ENCODE peak calls at places on chromosomes 13 and 19, in nine cellular contexts. E is neural progenitor cell, K is colonic mucosa, U is fibroblast of mammary gland, C is mucosa of descending colon, I is cardiac muscle cell, H is A549, O is AG10803, P is astrocyte of the spinal cord. S is an unnamed sample.

GRCh38 chr19:21474671-21475181 is 30.7 kb upstream of the ZNF429 start:
- DNase-seq in E (peak; percentile 82), K (peak; percentile 77), U (peak; percentile 33), C (peak; percentile 80), I (peak; percentile 92), H (no peak), O (peak; percentile 5), P (peak; percentile 65), S (peak; percentile 58)

GRCh38 chr13:99916366-99917103 is 55.0 kb downstream of the ZIC5 start:
- DNase-seq in E (peak; percentile 49), K (peak; percentile 46), U (peak; percentile 76), C (peak; percentile 58), I (peak; percentile 55), H (peak; percentile 82), O (peak; percentile 75), P (peak; percentile 79), S (peak; percentile 92)

GRCh38 chr13:101514695-101515275 is 62.3 kb downstream of the ITGBL1 start:
- DNase-seq in E (peak; percentile 62), K (peak; percentile 20), U (peak; percentile 80), C (peak; percentile 73), I (peak; percentile 64), H (peak; percentile 2), O (peak; percentile 62), P (peak; percentile 83), S (peak; percentile 89)

GRCh38 chr13:95601216-95601615 is 43.3 kb downstream of the DZIP1 start:
- DNase-seq in E (no peak), K (no peak), U (no peak), C (no peak), I (no peak), H (no peak), O (no peak), P (no peak), S (no peak)

GRCh38 chr19:18002347-18002850 is 5.6 kb upstream of the ARRDC2 start:
- DNase-seq in E (no peak), K (no peak), U (no peak), C (no peak), I (no peak), H (no peak), O (no peak), P (no peak), S (no peak)

GRCh38 chr13:93957371-93957770 is 522.1 kb downstream of the DCT start:
- DNase-seq in E (no peak), K (no peak), U (no peak), C (no peak), I (no peak), H (no peak), O (no peak), P (no peak), S (no peak)

GRCh38 chr13:31968473-31968872 is 63.1 kb upstream of the FRY start:
- DNase-seq in E (no peak), K (peak; percentile 55), U (no peak), C (peak; percentile 61), I (no peak), H (no peak), O (no peak), P (no peak), S (peak; percentile 71)

GRCh38 chr13:25330541-25330940 is 29.1 kb downstream of the NUP58 start:
- DNase-seq in E (no peak), K (no peak), U (no peak), C (no peak), I (no peak), H (no peak), O (peak; percentile 40), P (no peak), S (peak; percentile 76)

GRCh38 chr13:50707533-50708096 is 135.9 kb downstream of the DLEU7 start:
- DNase-seq in E (no peak), K (no peak), U (no peak), C (no peak), I (no peak), H (no peak), O (no peak), P (no peak), S (no peak)

GRCh38 chr19:40684280-40684679 is 6.2 kb downstream of the NUMBL start:
- DNase-seq in E (no peak), K (no peak), U (no peak), C (no peak), I (no peak), H (no peak), O (no peak), P (no peak), S (no peak)

GRCh38 chr19:5803752-5804515 is 933 bp upstream of the NRTN start:
- DNase-seq in E (peak; percentile 97), K (peak; percentile 94), U (peak; percentile 78), C (peak; percentile 91), I (peak; percentile 95), H (peak; percentile 83), O (peak; percentile 70), P (peak; percentile 78), S (peak; percentile 91)

GRCh38 chr13:73684286-73684685 is 449.9 kb downstream of the KLF12 start:
- DNase-seq in E (no peak), K (no peak), U (no peak), C (no peak), I (no peak), H (no peak), O (no peak), P (no peak), S (no peak)

GRCh38 chr19:11377756-11378155 is 3.3 kb downstream of the SWSAP1 start:
- DNase-seq in E (no peak), K (no peak), U (peak; percentile 65), C (no peak), I (no peak), H (no peak), O (peak; percentile 20), P (no peak), S (peak; percentile 32)

GRCh38 chr19:5915782-5916165 is 1.7 kb downstream of the CAPS start:
- DNase-seq in E (no peak), K (no peak), U (no peak), C (no peak), I (no peak), H (no peak), O (no peak), P (no peak), S (no peak)

GRCh38 chr13:93690139-93690538 is 463.5 kb downstream of the GPC6 start:
- DNase-seq in E (peak; percentile 70), K (no peak), U (peak; percentile 42), C (peak; percentile 4), I (peak; percentile 75), H (no peak), O (peak; percentile 15), P (peak; percentile 39), S (peak; percentile 49)

DNA sequence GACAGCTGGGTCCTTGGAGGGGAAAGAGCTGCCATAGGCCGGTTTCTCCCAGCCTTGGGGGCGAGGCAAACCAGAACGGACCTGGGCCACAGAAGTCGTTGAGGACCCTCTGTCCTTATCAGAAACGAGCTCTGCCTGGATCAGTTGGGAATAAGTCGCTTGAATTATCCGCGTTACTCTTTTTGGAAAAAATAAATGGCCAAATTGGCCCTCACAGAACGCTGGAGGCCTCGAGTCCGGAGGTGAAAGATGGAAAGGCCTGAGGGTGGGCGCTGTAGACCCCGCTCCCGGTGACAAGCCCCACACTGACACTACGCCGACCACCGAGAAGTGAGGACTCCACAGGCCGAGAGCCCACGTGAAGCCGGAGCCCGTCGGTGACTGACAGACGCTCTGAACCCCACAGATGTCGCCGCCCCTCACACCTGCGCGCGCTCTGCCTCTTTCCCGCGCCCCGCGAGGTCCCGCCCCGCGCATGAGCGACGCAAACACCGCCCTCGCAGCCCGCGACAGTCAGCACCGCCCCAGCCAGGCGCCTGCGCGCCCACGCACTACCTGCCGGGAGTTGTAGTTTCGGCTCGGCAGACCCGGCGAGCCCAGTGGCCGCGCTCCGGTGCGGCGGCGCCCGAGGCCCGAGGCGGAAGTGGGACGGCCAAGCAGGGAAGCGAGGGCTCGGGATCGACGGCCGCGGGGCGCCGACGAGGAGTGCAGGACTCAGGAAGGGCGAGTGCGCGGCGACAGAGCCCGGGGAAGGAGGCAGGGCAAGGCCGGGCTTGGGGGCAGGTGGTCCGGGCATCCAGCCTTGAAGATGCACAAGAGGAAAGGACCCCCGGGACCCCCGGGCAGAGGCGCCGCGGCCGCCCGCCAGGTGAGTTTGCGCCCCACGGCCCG is at the start of the genes BRME1 and CC2D1A:
- DNase-seq in E (peak; percentile 95), K (peak; percentile 96), U (peak; percentile 74), C (peak; percentile 96), I (peak; percentile 91), H (peak; percentile 84), O (peak; percentile 76), P (peak; percentile 78), S (peak; percentile 83)
- TF ChIP-seq CTCF in E (no peak), K (no peak), U (no peak), C (no peak), I (no peak), H (no peak), O (no peak), P (no peak), S (no peak)

GRCh38 chr19:7596191-7596937 is 701 bp downstream of the CAMSAP3 start:
- DNase-seq in E (peak; percentile 42), K (no peak), U (no peak), C (peak; percentile 35), I (no peak), H (no peak), O (no peak), P (no peak), S (no peak)
- H3K4me3 ChIP-seq in E (peak overlapping the region; percentile 84), K (peak overlapping the region; percentile 65), U (no peak overlapping the region), C (peak overlapping the region; percentile 34), I (peak overlapping the region; percentile 72), H (peak overlapping the region; percentile 85), O (no peak overlapping the region), P (no peak overlapping the region), S (no peak overlapping the region)

GRCh38 chr19:57099199-57099661 is 20.6 kb upstream of the USP29 start:
- DNase-seq in E (peak; percentile 55), K (peak; percentile 55), U (peak; percentile 47), C (peak; percentile 47), I (peak; percentile 2), H (peak; percentile 33), O (peak; percentile 41), P (no peak), S (peak; percentile 50)
- TF ChIP-seq CTCF in E (peak; percentile 68), K (peak; percentile 52), U (peak; percentile 59), C (no peak), I (peak; percentile 79), H (peak; percentile 12), O (peak; percentile 57), P (peak; percentile 54), S (peak; percentile 64)

GRCh38 chr19:4057913-4058695 is 8.6 kb downstream of the ZBTB7A start:
- DNase-seq in E (no peak), K (peak; percentile 84), U (peak; percentile 94), C (peak; percentile 71), I (no peak), H (peak; percentile 74), O (peak; percentile 91), P (peak; percentile 79), S (peak; percentile 86)
- H3K4me3 ChIP-seq in E (no peak overlapping the region), K (peak overlapping the region; percentile 72), U (peak overlapping the region; percentile 3), C (no peak overlapping the region), I (no peak overlapping the region), H (peak overlapping the region; percentile 26), O (peak overlapping the region; percentile 52), P (no peak overlapping the region), S (peak overlapping the region; percentile 17)

DNA sequence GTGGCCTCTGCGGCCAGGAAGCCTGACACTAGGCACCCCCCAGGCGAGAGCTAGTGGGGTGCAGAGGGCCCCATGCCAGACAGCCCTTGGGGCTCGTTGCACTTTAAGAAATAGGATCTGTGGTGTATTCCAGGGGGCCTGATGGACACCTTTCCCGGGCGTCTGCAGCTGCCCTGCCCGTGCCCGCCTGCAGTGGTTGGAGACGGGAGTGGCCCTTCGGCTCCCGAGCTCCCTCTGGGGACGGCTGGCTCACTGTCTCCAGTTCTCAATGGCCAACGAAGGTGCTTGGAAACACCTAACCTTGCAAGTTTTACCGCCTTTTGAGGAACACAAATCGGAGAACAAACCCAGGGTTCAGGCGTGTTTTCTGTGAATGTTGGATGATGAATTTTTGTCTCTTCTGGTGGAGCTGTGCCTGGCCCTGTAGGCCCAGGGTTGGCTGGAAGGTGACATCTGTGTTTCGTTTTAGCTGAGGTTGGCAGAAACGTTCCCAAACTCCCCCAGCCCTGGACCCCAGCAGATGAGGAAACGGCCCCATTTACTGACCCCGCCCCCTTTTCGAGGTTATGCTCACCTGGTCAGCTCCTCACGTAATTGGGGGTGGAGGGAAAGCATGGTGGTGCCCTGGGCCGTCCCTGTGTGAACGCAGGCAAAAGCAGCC is 17.4 kb upstream of the NPAS1 start:
- DNase-seq in E (no peak), K (peak; percentile 48), U (no peak), C (peak; percentile 60), I (no peak), H (no peak), O (no peak), P (no peak), S (no peak)
- TF ChIP-seq CTCF in E (no peak), K (no peak), U (no peak), C (no peak), I (peak; percentile 4), H (peak; percentile 49), O (peak; percentile 12), P (peak; percentile 15), S (no peak)

S was measured in choroid plexus epithelial cell.